ENCODE peak calls at places on chromosomes 6 and 20, in eight cellular contexts. V is uterus, Y is H1, H is transverse colon, R is A549, M is Peyer's patch, D is vagina, E is adrenal gland. K is an unnamed sample. For H3K4me1, the result is how much of the 10 kb centered on the place peaks cover.

GRCh38 chr20:15942130-15942529 is 631.1 kb downstream of the KIF16B start:
- DNase-seq in R (no peak), V (no peak), H (no peak), M (no peak), E (no peak), Y (no peak), D (no peak), K (no peak)

GRCh38 chr20:12966468-12967085 is 42.2 kb upstream of the SPTLC3 start:
- DNase-seq in R (peak), Y (no peak), V (no peak), E (no peak), M (no peak), H (no peak), D (no peak), K (no peak)

GRCh38 chr20:57710841-57711240 is 1.0 kb upstream of the PMEPA1 start:
- DNase-seq in V (no peak), E (no peak), H (no peak), M (no peak), R (no peak), D (no peak), Y (no peak), K (no peak)

GRCh38 chr6:11921017-11921438 is 91.1 kb upstream of the HIVEP1 start:
- DNase-seq in Y (no peak), H (peak), R (peak), D (no peak), M (peak), E (peak), V (no peak), K (no peak)

GRCh38 chr20:16916165-16916564 is 168.0 kb downstream of the OTOR start:
- DNase-seq in E (no peak), V (no peak), D (no peak), Y (no peak), M (no peak), H (no peak), R (no peak), K (no peak)

GRCh38 chr20:23446505-23446904 is 6.2 kb downstream of the CST11 start:
- DNase-seq in D (no peak), V (peak), Y (peak), M (no peak), E (peak), R (peak), H (peak), K (no peak)

GRCh38 chr6:90261801-90262200 is 34.8 kb downstream of the BACH2 start:
- DNase-seq in R (no peak), V (no peak), Y (no peak), E (no peak), M (no peak), H (no peak), D (no peak), K (no peak)

GRCh38 chr20:45059022-45059728 is 41.8 kb downstream of the KCNS1 start:
- DNase-seq in Y (no peak), H (no peak), M (no peak), E (no peak), R (no peak), V (no peak), D (no peak), K (no peak)

GRCh38 chr6:118808794-118809668 is 84.9 kb upstream of the ASF1A start:
- DNase-seq in D (no peak), M (no peak), Y (no peak), E (no peak), R (no peak), H (no peak), V (no peak), K (no peak)

GRCh38 chr6:10313799-10314162 is 101.1 kb downstream of the TFAP2A start:
- DNase-seq in M (no peak), D (no peak), E (no peak), Y (no peak), H (no peak), V (no peak), R (no peak), K (no peak)

GRCh38 chr6:1310628-1311399 is 1.1 kb upstream of the FOXQ1 start:
- DNase-seq in E (no peak), V (no peak), R (peak), D (no peak), M (peak), Y (peak), H (peak), K (peak)

GRCh38 chr6:136901212-136901784 is 20.8 kb upstream of the SLC35D3 start:
- DNase-seq in M (no peak), Y (no peak), D (no peak), V (no peak), H (no peak), E (no peak), R (peak), K (no peak)

GRCh38 chr6:165704001-165704748 is 41.1 kb upstream of the PDE10A start:
- DNase-seq in Y (no peak), R (no peak), D (no peak), E (no peak), H (no peak), M (no peak), V (no peak), K (peak)

GRCh38 chr20:16245879-16246278 is 327.4 kb downstream of the KIF16B start:
- DNase-seq in V (no peak), R (no peak), M (no peak), Y (no peak), D (peak), E (no peak), H (no peak), K (no peak)

GRCh38 chr6:111845441-111845871 is 27.8 kb downstream of the FYN start:
- DNase-seq in H (no peak), D (no peak), V (no peak), M (no peak), Y (no peak), R (no peak), E (no peak), K (no peak)

GRCh38 chr6:98054453-98054852 is 771.4 kb upstream of the MMS22L start:
- DNase-seq in D (no peak), V (no peak), M (no peak), H (no peak), R (no peak), Y (no peak), E (no peak), K (no peak)

GRCh38 chr20:50919567-50919966 is 11.7 kb downstream of the ADNP start:
- DNase-seq in E (peak), H (peak), Y (no peak), D (no peak), M (no peak), R (peak), V (peak), K (no peak)

GRCh38 chr6:94045473-94045872 is 626.1 kb upstream of the EPHA7 start:
- DNase-seq in R (no peak), H (no peak), V (no peak), E (no peak), M (no peak), D (no peak), Y (no peak), K (no peak)

GRCh38 chr6:169669147-169669546 is 32.7 kb downstream of the WDR27 start:
- DNase-seq in R (no peak), E (no peak), Y (peak), M (no peak), D (no peak), H (no peak), V (no peak), K (no peak)

GRCh38 chr6:169931223-169931760 is 179.9 kb downstream of the ERMARD start:
- DNase-seq in M (no peak), D (no peak), H (no peak), R (no peak), V (no peak), E (no peak), Y (no peak), K (no peak)

GRCh38 chr6:137823826-137824501 is 43.1 kb upstream of the TNFAIP3 start:
- DNase-seq in H (peak), R (peak), D (no peak), V (peak), E (no peak), M (no peak), Y (no peak), K (no peak)

GRCh38 chr20:53774487-53775203 is 181.0 kb upstream of the ZNF217 start:
- DNase-seq in M (no peak), D (no peak), H (no peak), Y (no peak), E (no peak), V (no peak), R (peak), K (no peak)

GRCh38 chr6:87322304-87323212 is at the start of gene SMIM8:
- DNase-seq in E (peak), V (peak), M (peak), D (no peak), R (peak), Y (peak), H (peak), K (peak)

GRCh38 chr20:53911301-53911700 is 159.1 kb downstream of the BCAS1 start:
- DNase-seq in V (no peak), E (no peak), H (peak), M (no peak), Y (no peak), D (no peak), R (no peak), K (no peak)

GRCh38 chr20:50189681-50190250 is 864 bp upstream of the CEBPB start:
- DNase-seq in R (peak), V (peak), H (peak), E (peak), Y (no peak), M (peak), D (no peak), K (no peak)

GRCh38 chr6:110529355-110529754 is 52.9 kb upstream of the SLC22A16 start:
- DNase-seq in H (no peak), R (no peak), V (no peak), M (no peak), E (no peak), D (no peak), Y (no peak), K (no peak)

GRCh38 chr6:53293691-53294090 is 55.1 kb downstream of the ELOVL5 start:
- DNase-seq in D (no peak), Y (no peak), E (no peak), H (no peak), M (no peak), R (no peak), V (no peak), K (no peak)

GRCh38 chr6:53297004-53297403 is 51.7 kb downstream of the ELOVL5 start:
- DNase-seq in E (no peak), M (no peak), V (no peak), R (no peak), Y (no peak), H (no peak), D (no peak), K (no peak)

GRCh38 chr6:53294095-53294494 is 54.7 kb downstream of the ELOVL5 start:
- DNase-seq in E (no peak), R (no peak), D (no peak), M (no peak), V (no peak), H (no peak), Y (peak), K (no peak)

GRCh38 chr6:53294611-53295010 is 54.1 kb downstream of the ELOVL5 start:
- DNase-seq in M (no peak), R (no peak), E (no peak), H (no peak), Y (no peak), V (no peak), D (no peak), K (no peak)

GRCh38 chr6:53295176-53295575 is 53.6 kb downstream of the ELOVL5 start:
- DNase-seq in E (no peak), H (no peak), M (no peak), R (no peak), V (no peak), D (no peak), Y (no peak), K (no peak)
- H3K4me1 ChIP-seq in E (half or more), H (under half), M (under half), R (under half), V (under half), D (under half), Y (under half), K (under half)

DNA sequence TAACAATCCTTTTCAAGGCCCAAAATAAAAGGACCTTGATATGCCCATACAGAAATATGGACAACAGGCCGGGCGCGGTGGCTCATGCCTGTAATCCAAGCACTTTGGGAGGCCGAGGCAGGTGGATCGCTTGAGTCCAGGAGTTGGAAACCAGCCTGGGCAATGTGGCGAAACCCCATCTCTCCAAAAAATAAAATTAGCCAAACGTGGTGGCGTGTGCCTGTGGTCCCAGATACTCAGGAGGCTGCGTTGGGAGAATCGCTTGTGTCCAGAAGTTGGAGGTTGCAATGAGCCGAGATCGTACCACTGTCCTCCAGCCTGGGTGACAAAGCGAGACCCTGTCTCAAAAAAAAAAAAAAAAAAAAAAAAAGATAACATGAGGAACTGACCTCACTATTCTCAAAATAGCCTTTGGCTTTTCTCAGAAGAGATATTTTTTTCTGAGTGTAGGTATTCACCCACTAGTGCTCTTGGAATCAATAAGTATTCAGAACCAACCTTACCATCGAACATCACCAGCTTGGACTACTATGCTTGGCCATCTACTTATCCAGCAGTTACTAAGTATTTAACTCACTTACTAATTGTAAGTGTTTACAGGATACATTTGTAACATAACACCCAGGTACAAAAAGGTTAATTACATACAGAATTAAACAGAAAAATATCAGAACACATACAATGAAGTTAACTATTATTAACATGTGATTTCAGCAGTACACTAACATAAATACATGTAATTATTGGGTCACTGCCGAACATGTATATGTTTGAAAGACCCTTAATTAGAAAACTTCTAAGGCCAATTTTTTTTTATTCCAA is 99.2 kb downstream of the OR2B2 start:
- DNase-seq in R (no peak), Y (peak), V (no peak), H (no peak), D (no peak), M (no peak), E (no peak), K (no peak)
- TF ChIP-seq POLR2A in R (no peak), Y (peak), V (no peak), H (no peak), D (no peak), M (no peak), E (no peak), K (no peak)

GRCh38 chr20:5002077-5002413 is 735 bp upstream of the SLC23A2 start:
- DNase-seq in V (peak), M (no peak), R (no peak), D (no peak), H (no peak), Y (no peak), E (no peak), K (no peak)
- H3K27ac ChIP-seq in V (no peak), M (peak), R (peak), D (peak), H (no peak), Y (no peak), E (peak), K (no peak)

DNA sequence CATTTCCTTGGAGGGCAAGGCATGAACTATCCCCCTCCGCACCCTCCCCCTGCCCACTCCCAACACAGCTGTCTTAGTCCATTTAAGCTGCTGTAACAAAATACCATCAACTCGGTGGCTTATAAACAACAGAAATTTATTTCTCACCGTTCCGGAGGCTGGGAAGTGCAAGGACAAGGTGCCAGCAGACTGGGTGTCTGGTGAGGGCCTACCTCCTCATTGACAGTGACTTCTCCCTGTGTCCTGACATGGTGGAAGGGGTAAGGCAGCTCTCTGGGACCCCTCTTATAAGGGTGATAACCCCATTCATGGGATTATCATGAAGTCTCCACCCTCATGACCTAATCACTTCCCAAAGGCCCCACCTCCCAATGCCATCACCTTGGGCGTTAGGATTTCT is 114.3 kb upstream of the MAFB start:
- DNase-seq in H (no peak), Y (no peak), M (no peak), D (peak), V (no peak), E (no peak), R (no peak), K (no peak)
- H3K4me1 ChIP-seq in H (under half), Y (under half), M (under half), D (under half), V (under half), E (under half), R (under half), K (under half)

DNA sequence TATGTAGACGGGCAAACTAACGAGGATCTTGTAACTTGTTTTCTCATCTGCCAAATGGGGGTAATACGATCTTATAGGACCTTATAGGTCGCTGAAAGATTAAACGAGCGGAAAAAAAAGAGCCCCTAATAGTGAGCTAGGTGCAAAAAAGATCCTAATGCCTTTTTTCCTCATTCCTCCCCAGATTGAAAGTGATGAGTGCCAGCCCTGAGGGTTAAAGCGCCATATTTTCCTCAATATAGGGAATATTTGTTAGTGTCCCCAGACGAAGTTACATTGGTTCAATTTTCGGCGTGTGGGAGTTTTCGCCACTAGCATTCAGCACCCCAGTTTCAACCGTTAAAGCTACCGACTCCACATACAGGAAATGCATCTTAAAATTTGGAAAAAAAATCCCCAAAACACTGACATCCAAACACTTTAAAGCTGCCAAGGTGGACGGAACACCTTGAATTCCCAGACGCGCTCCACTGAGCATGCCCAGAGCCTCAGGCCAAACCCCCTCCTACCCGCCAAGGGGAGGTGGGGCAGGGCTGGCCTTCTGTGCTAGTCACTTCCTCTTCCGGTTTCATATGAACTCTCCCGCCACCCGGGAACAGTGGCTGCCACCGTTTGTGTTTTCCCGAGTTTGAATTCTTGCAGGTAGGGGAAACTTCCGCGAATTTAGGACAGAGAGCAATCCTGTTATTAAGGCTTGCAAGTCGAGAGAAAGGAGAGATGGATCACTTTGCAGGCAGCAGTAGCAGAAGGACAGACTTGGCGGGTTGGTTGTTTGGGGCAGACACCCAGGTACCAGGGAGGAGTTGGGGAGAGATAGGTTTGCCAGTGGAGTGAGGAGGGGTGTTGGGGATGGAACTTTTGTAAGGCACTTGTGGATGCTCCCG is at the start of gene PRIM2:
- DNase-seq in R (peak), Y (peak), E (peak), H (peak), D (no peak), V (peak), M (peak), K (peak)
- TF ChIP-seq POLR2A in R (peak), Y (peak), E (no peak), H (peak), D (no peak), V (peak), M (peak), K (no peak)

DNA sequence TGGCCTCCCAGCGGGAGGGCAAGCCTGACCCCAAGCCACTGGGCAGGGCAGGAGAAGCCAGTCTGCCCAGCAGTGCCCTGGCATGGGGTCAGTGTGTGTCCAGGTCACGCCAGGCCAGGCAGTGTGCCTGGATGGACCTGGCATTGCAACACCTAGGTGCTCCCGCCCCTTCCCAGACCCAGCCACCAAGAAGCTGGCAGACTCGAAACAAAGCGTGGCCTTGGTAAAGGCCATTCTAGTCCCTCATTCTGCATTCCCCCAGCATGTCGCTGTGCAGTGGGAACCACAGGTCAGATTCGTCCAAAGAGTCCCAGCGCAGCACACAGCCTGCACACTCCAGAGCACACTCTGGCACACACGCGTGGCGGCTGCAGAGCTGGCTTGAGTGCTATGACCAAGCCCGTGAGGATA is 19.3 kb upstream of the APMAP start:
- DNase-seq in E (no peak), V (no peak), Y (no peak), M (no peak), R (no peak), D (no peak), H (peak), K (no peak)
- H3K27ac ChIP-seq in E (no peak), V (no peak), Y (no peak), M (no peak), R (no peak), D (no peak), H (no peak), K (no peak)

DNA sequence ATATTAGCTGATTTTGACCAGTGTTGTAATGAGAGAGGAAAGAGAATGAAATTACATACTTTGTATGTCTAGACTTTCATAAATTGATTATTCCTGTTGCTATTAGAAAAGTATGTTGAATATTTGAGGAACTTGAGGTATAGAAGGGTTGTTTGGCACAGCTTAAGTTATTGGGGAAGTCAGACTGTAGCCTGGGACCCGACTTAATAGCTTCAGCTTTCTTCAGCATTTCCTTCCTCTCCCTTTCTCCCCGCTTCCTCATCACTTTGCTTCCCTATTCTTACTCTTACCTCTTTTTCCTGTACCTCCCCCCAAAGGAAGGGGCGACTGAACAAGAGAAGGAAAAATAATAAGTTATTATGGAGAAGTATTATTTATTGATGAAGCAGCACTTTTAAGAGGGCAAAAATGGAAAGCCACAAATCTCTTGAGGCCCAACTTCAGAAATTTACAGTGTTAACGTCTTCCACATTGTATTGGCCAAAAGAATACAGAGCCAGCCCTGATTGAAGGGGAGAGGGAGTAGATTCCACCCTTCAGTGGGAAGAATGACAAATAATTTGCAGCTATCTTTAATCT is 7.4 kb downstream of the SENP6 start:
- DNase-seq in R (no peak), H (no peak), M (no peak), D (no peak), Y (no peak), V (no peak), E (no peak), K (no peak)
- H3K4me1 ChIP-seq in R (under half), H (half or more), M (under half), D (half or more), Y (under half), V (under half), E (half or more), K (under half)

K was measured in breast epithelium.